ENCODE peak calls at places on chromosome 4, in seven cellular contexts. K is Karpas-422, O is GM13976, H is testis, C is NCI-H1436, N is hypothalamus, G is activated gamma-delta T cell. W is an unnamed sample.

GRCh38 chr4:27011401-27011800 is 150.8 kb downstream of the STIM2 start:
- DNase-seq in K (no peak), O (no peak), H (no peak), C (no peak), N (no peak), G (no peak), W (no peak)

GRCh38 chr4:16727218-16727617 is 171.2 kb downstream of the LDB2 start:
- DNase-seq in K (no peak), O (no peak), H (no peak), C (no peak), N (no peak), G (no peak), W (no peak)

GRCh38 chr4:1981251-1982055 is 27.3 kb downstream of the NELFA start:
- DNase-seq in K (no peak), O (no peak), H (no peak), C (no peak), N (no peak), G (no peak), W (no peak)

GRCh38 chr4:138405934-138406567 is 163.9 kb upstream of the SLC7A11 start:
- DNase-seq in K (no peak), O (peak; percentile 15), H (no peak), C (no peak), N (no peak), G (no peak), W (peak; percentile 48)

GRCh38 chr4:159178147-159178541 is 75.3 kb downstream of the RAPGEF2 start:
- DNase-seq in K (no peak), O (no peak), H (no peak), C (no peak), N (no peak), G (no peak), W (no peak)

GRCh38 chr4:7753271-7753670 is 186.4 kb downstream of the AFAP1 start:
- DNase-seq in K (no peak), O (no peak), H (no peak), C (no peak), N (no peak), G (no peak), W (no peak)

GRCh38 chr4:7546809-7547367 is 112.2 kb upstream of the PSAPL1 start:
- DNase-seq in K (no peak), O (no peak), H (peak; percentile 25), C (no peak), N (no peak), G (no peak), W (no peak)

GRCh38 chr4:56757270-56757746 is 64.2 kb downstream of the SPINK2 start:
- DNase-seq in K (no peak), O (no peak), H (no peak), C (no peak), N (no peak), G (no peak), W (no peak)

GRCh38 chr4:125389713-125390112 is 75.0 kb downstream of the FAT4 start:
- DNase-seq in K (no peak), O (no peak), H (no peak), C (no peak), N (no peak), G (no peak), W (no peak)

GRCh38 chr4:145019346-145019745 is 78.7 kb downstream of the ANAPC10 start:
- DNase-seq in K (no peak), O (no peak), H (no peak), C (no peak), N (no peak), G (no peak), W (peak; percentile 41)